ENCODE peak calls at places on chromosomes 16 and 17, in eight cellular contexts. S is spleen, L is gastrocnemius medialis, Q is ovary, M is transverse colon, P is prostate gland, E is esophagus muscularis mucosa, J is body of pancreas. U is an unnamed sample.

GRCh38 chr17:60277258-60277657 is 114.7 kb downstream of the USP32 start:
- DNase-seq in S (no peak), L (no peak), Q (no peak), M (no peak), P (no peak), E (no peak), J (no peak), U (no peak)

GRCh38 chr16:79336437-79337229 is 263.9 kb downstream of the MAF start:
- DNase-seq in S (no peak), L (no peak), Q (no peak), M (no peak), P (no peak), E (no peak), J (no peak), U (no peak)

GRCh38 chr17:4365628-4366311 is 705 bp downstream of the UBE2G1 start:
- DNase-seq in S (peak; percentile 92), L (no peak), Q (peak; percentile 73), M (peak; percentile 44), P (peak; percentile 34), E (no peak), J (peak; percentile 34), U (peak; percentile 74)

GRCh38 chr17:78132086-78132676 is 1.6 kb downstream of the TMC8 start:
- DNase-seq in S (peak; percentile 97), L (no peak), Q (no peak), M (peak; percentile 83), P (peak; percentile 49), E (no peak), J (peak; percentile 46), U (peak; percentile 78)

GRCh38 chr17:36148559-36149295 is 27.7 kb downstream of the TBC1D3B start:
- DNase-seq in S (peak; percentile 95), L (no peak), Q (peak; percentile 61), M (peak; percentile 74), P (peak; percentile 61), E (peak; percentile 97), J (peak; percentile 76), U (no peak)

GRCh38 chr16:48958681-48959080 is 323.0 kb downstream of the CBLN1 start:
- DNase-seq in S (peak; percentile 22), L (no peak), Q (no peak), M (no peak), P (no peak), E (no peak), J (no peak), U (no peak)

GRCh38 chr16:47979783-47980182 is 176.0 kb downstream of the ABCC12 start:
- DNase-seq in S (no peak), L (no peak), Q (no peak), M (no peak), P (no peak), E (peak; percentile 70), J (no peak), U (no peak)

GRCh38 chr16:87918866-87919680 is 17.3 kb downstream of the CA5A start:
- DNase-seq in S (no peak), L (peak; percentile 34), Q (peak; percentile 55), M (no peak), P (no peak), E (no peak), J (peak; percentile 39), U (peak; percentile 76)

GRCh38 chr16:11135167-11135973 is 120.6 kb downstream of the SOCS1 start:
- DNase-seq in S (no peak), L (peak; percentile 89), Q (no peak), M (no peak), P (no peak), E (no peak), J (peak; percentile 30), U (no peak)

GRCh38 chr17:73231363-73231762 is 30.3 kb downstream of the CPSF4L start:
- DNase-seq in S (no peak), L (no peak), Q (peak; percentile 40), M (peak; percentile 13), P (no peak), E (no peak), J (no peak), U (no peak)

GRCh38 chr17:74426551-74427047 is 5.3 kb upstream of the GPRC5C start:
- DNase-seq in S (no peak), L (no peak), Q (peak; percentile 24), M (no peak), P (no peak), E (no peak), J (no peak), U (no peak)

GRCh38 chr17:30997842-30998241 is 27.0 kb downstream of the RNF135 start:
- DNase-seq in S (no peak), L (no peak), Q (no peak), M (peak; percentile 46), P (no peak), E (no peak), J (no peak), U (no peak)

GRCh38 chr16:4846503-4846900 is 586 bp downstream of the GLYR1 start:
- DNase-seq in S (peak; percentile 92), L (peak; percentile 37), Q (no peak), M (peak; percentile 71), P (peak; percentile 43), E (peak; percentile 92), J (peak; percentile 71), U (no peak)

GRCh38 chr17:64278614-64279013 is 15.6 kb upstream of the TEX2 start:
- DNase-seq in S (no peak), L (no peak), Q (no peak), M (peak; percentile 20), P (no peak), E (no peak), J (no peak), U (no peak)

GRCh38 chr17:71987634-71988033 is 133.2 kb upstream of the SOX9 start:
- DNase-seq in S (no peak), L (peak; percentile 4), Q (no peak), M (no peak), P (no peak), E (no peak), J (no peak), U (no peak)

GRCh38 chr16:81514041-81514559 is 69.5 kb downstream of the CMIP start:
- DNase-seq in S (peak; percentile 82), L (no peak), Q (no peak), M (no peak), P (no peak), E (no peak), J (no peak), U (no peak)

DNA sequence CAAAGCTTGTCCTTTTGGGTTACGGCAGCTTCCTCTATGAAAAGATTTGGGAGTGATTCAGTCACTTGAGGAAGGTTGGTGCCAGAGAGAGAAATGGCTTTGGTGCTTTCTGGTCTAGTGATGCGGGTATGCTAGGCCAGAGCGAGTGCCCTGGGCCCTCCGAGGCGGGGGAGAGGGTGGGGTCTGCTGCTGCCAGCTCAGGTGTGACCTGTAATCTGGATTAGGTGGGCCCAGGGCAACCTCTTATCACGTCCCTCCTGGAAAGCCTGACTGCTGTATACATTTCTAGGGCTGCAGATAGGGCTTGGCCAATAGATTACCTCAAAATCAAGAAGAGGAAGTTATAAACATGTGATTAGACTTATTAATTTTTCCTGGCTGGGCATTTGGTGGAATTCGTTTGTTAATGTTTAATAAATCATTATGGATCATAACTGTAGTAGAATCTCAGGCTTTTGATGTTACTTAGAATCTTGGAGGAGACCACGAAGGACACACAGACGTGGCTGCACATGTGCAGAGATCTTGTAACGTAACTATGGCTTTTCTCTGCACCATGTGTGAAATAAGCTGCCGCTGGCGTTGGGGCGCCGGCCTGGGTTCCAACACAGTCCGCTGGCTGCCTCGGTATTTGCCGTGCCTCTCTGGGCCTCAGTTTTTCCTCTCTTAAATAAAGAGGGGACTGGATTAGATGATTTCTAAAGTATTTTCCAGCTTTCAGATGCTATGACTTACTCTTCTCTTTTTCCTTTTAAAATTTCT is 1.2 kb downstream of the IRF8 start:
- DNase-seq in S (no peak), L (no peak), Q (no peak), M (no peak), P (no peak), E (no peak), J (no peak), U (no peak)
- TF ChIP-seq POLR2A in S (no peak), L (no peak), Q (no peak), M (no peak), P (no peak), E (no peak), J (no peak), U (no peak)

GRCh38 chr17:12422632-12423031 is 243.1 kb upstream of the MYOCD start:
- DNase-seq in S (no peak), L (no peak), Q (peak; percentile 56), M (peak; percentile 50), P (peak; percentile 58), E (peak; percentile 66), J (peak; percentile 37), U (no peak)
- TF ChIP-seq CTCF in S (no peak), L (no peak), Q (no peak), M (no peak), P (no peak), E (no peak), J (no peak), U (no peak)

GRCh38 chr16:85625053-85625452 is 11.9 kb downstream of the GSE1 start:
- DNase-seq in S (no peak), L (no peak), Q (no peak), M (no peak), P (no peak), E (no peak), J (no peak), U (no peak)
- H3K36me3 ChIP-seq in S (no peaks in the 10 kb centered on the region), L (no peaks in the 10 kb centered on the region), Q (no peaks in the 10 kb centered on the region), M (no peaks in the 10 kb centered on the region), P (no peaks in the 10 kb centered on the region), E (peaks cover 3% of the 10 kb centered on the region), J (no peaks in the 10 kb centered on the region), U (no peaks in the 10 kb centered on the region)

GRCh38 chr17:58335061-58335731 is 6.6 kb upstream of the TSPOAP1 start:
- DNase-seq in S (peak; percentile 83), L (no peak), Q (no peak), M (no peak), P (no peak), E (no peak), J (no peak), U (no peak)

GRCh38 chr17:58334661-58335060 is 6.1 kb upstream of the TSPOAP1 start:
- DNase-seq in S (peak; percentile 78), L (no peak), Q (no peak), M (no peak), P (no peak), E (no peak), J (no peak), U (no peak)

GRCh38 chr17:58332720-58333395 is 4.3 kb upstream of the TSPOAP1 start:
- DNase-seq in S (peak; percentile 93), L (no peak), Q (peak; percentile 11), M (no peak), P (no peak), E (no peak), J (no peak), U (no peak)

GRCh38 chr17:58331815-58332719 is 3.5 kb upstream of the TSPOAP1 start:
- DNase-seq in S (peak; percentile 99), L (no peak), Q (peak; percentile 17), M (peak; percentile 84), P (no peak), E (no peak), J (peak; percentile 75), U (no peak)

DNA sequence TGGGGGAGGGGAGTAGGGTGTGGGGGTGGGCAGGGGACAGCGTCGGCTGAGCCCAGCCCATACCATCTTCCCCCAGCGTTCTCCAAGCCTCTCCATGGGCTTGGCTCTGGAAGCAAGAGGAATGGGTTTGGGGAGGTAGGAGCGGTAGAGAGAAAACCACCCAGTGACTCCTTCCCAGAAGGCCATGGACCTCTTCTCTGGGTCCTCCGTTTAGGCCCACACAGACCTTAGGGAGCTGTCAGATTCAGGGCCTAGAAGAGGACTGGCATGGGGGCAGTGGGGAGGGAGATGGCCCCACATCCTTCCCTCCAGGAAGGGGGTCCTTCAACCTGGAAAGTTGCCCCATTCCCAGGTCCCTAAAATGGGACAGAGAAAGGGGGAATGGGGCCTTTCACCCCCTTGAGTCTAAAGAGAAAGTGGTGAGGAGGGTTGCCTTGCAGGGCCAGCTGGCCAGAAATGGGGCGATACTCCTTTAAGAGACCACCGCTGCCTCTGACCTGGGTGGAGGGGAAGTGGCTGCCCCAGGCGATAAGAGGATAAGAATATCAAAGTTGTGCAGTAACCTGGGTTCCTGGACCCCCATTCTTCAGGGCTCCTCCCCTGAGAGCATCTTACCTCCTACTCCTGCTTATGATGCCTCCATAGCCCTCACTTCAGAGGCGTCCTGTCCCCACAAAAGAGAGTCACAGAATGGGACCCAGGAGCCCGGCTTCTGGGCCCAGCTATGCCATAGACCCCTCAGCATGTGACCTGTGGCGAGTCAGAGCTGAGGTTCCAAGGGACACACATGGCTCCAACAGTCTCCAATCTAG is 5.0 kb upstream of the TSPOAP1 start:
- DNase-seq in S (peak; percentile 77), L (no peak), Q (no peak), M (no peak), P (no peak), E (no peak), J (no peak), U (no peak)
- TF ChIP-seq POLR2A in S (no peak), L (no peak), Q (no peak), M (no peak), P (no peak), E (no peak), J (no peak), U (no peak)

U was measured in suprapubic skin.